ENCODE peak calls at places on chromosomes 6 and 20, in four cellular contexts. W is GM12878, V is heart left ventricle, E is GM23248. H is an unnamed sample.

GRCh38 chr6:16238658-16239089 is 287 bp downstream of the GMPR start:
- DNase-seq in W (no peak), V (no peak), E (no peak), H (no peak)

GRCh38 chr20:9756660-9757059 is 82.2 kb downstream of the PAK5 start:
- DNase-seq in W (no peak), V (no peak), E (no peak), H (no peak)

GRCh38 chr6:109303647-109304283 is 78.5 kb downstream of the CD164 start:
- DNase-seq in W (no peak), V (no peak), E (peak), H (no peak)

GRCh38 chr6:87196275-87196842 is 41.0 kb downstream of the ZNF292 start:
- DNase-seq in W (no peak), V (no peak), E (peak), H (no peak)

GRCh38 chr6:11851405-11851804 is 72.8 kb upstream of the ADTRP start:
- DNase-seq in W (no peak), V (no peak), E (peak), H (no peak)

GRCh38 chr6:5220436-5220835 is 40.3 kb downstream of the LYRM4 start:
- DNase-seq in W (no peak), V (no peak), E (no peak), H (no peak)

GRCh38 chr6:17580518-17581048 is 19.5 kb upstream of the FAM8A1 start:
- DNase-seq in W (no peak), V (peak), E (peak), H (peak)

GRCh38 chr6:112827793-112828192 is 480.7 kb downstream of the RFPL4B start:
- DNase-seq in W (peak), V (peak), E (peak), H (peak)

GRCh38 chr6:15876406-15876805 is 213.6 kb upstream of the DTNBP1 start:
- DNase-seq in W (peak), V (no peak), E (peak), H (no peak)

GRCh38 chr6:105608711-105609374 is 206.0 kb upstream of the PREP start:
- DNase-seq in W (no peak), V (no peak), E (peak), H (no peak)

GRCh38 chr20:20212675-20213096 is 155.2 kb upstream of the INSM1 start:
- DNase-seq in W (no peak), V (no peak), E (no peak), H (no peak)

GRCh38 chr6:136752554-136752953 is 39.7 kb downstream of the MAP3K5 start:
- DNase-seq in W (no peak), V (no peak), E (no peak), H (no peak)

GRCh38 chr20:62356948-62357667 is 10.0 kb downstream of the LAMA5 start:
- DNase-seq in W (no peak), V (peak), E (peak), H (peak)

GRCh38 chr6:7787137-7787575 is 61.3 kb downstream of the BMP6 start:
- DNase-seq in W (no peak), V (no peak), E (peak), H (no peak)

GRCh38 chr20:62997626-62998025 is 9.1 kb downstream of the BHLHE23 start:
- DNase-seq in W (no peak), V (no peak), E (no peak), H (peak)

GRCh38 chr6:6721606-6722005 is 133.1 kb downstream of the LY86 start:
- DNase-seq in W (no peak), V (no peak), E (no peak), H (no peak)

GRCh38 chr6:45256697-45257695 is 71.1 kb upstream of the RUNX2 start:
- DNase-seq in W (no peak), V (no peak), E (peak), H (no peak)

GRCh38 chr6:11202513-11203305 is 29.8 kb downstream of the NEDD9 start:
- DNase-seq in W (no peak), V (no peak), E (no peak), H (no peak)

GRCh38 chr6:147449405-147450161 is 58.9 kb upstream of the SAMD5 start:
- DNase-seq in W (no peak), V (no peak), E (no peak), H (no peak)

GRCh38 chr6:156511570-156511969 is 265.6 kb upstream of the ARID1B start:
- DNase-seq in W (no peak), V (no peak), E (no peak), H (no peak)

GRCh38 chr6:102798631-102799030 is 1405.1 kb downstream of the GRIK2 start:
- DNase-seq in W (no peak), V (no peak), E (no peak), H (no peak)

GRCh38 chr6:70312165-70312564 is 9.3 kb upstream of the COL9A1 start:
- DNase-seq in W (peak), V (no peak), E (peak), H (no peak)

GRCh38 chr6:36033935-36034334 is 6.3 kb downstream of the MAPK14 start:
- DNase-seq in W (no peak), V (no peak), E (peak), H (no peak)

GRCh38 chr20:33262658-33263065 is 20.4 kb upstream of the BPIFB1 start:
- DNase-seq in W (no peak), V (no peak), E (peak), H (peak)

GRCh38 chr6:106939848-106940247 is 34.7 kb downstream of the CD24 start:
- DNase-seq in W (peak), V (no peak), E (no peak), H (no peak)

GRCh38 chr6:111503660-111504059 is 20.6 kb upstream of the REV3L start:
- DNase-seq in W (no peak), V (no peak), E (no peak), H (no peak)

GRCh38 chr6:152112503-152113261 is 305.2 kb downstream of the ESR1 start:
- DNase-seq in W (no peak), V (peak), E (no peak), H (peak)

GRCh38 chr6:167107787-167108186 is 15.1 kb upstream of the CCR6 start:
- DNase-seq in W (no peak), V (no peak), E (no peak), H (no peak)

GRCh38 chr6:156407334-156407733 is 369.8 kb upstream of the ARID1B start:
- DNase-seq in W (no peak), V (no peak), E (no peak), H (no peak)

GRCh38 chr6:80547827-80548226 is 441.4 kb downstream of the BCKDHB start:
- DNase-seq in W (no peak), V (no peak), E (peak), H (no peak)

GRCh38 chr6:163944897-163945296 is 530.4 kb downstream of the QKI start:
- DNase-seq in W (no peak), V (no peak), E (no peak), H (no peak)

GRCh38 chr6:126039284-126039683 is 52.9 kb downstream of the TRMT11 start:
- DNase-seq in W (no peak), V (no peak), E (peak), H (no peak)

GRCh38 chr6:4925580-4925979 is 78.3 kb downstream of the RPP40 start:
- DNase-seq in W (no peak), V (no peak), E (no peak), H (no peak)

GRCh38 chr20:47428164-47428563 is 71.7 kb upstream of the ZMYND8 start:
- DNase-seq in W (no peak), V (no peak), E (no peak), H (no peak)

GRCh38 chr20:47427067-47427466 is 70.6 kb upstream of the ZMYND8 start:
- DNase-seq in W (no peak), V (no peak), E (no peak), H (no peak)

GRCh38 chr20:47429409-47429808 is 72.3 kb upstream of the NCOA3 start:
- DNase-seq in W (no peak), V (no peak), E (no peak), H (no peak)

GRCh38 chr20:47427746-47428145 is 71.2 kb upstream of the ZMYND8 start:
- DNase-seq in W (no peak), V (no peak), E (no peak), H (no peak)

GRCh38 chr20:47428851-47429336 is 72.4 kb upstream of the ZMYND8 start:
- DNase-seq in W (no peak), V (no peak), E (no peak), H (no peak)
- H3K27ac ChIP-seq in W (no peak), V (no peak), E (no peak), H (no peak)

GRCh38 chr6:26187981-26188635 is 100.9 kb downstream of the HFE start:
- DNase-seq in W (no peak), V (no peak), E (peak), H (no peak)
- H3K27ac ChIP-seq in W (peak), V (peak), E (peak), H (peak)

GRCh38 chr20:31500527-31500926 is 13.7 kb upstream of the HM13 start:
- DNase-seq in W (no peak), V (no peak), E (no peak), H (no peak)

GRCh38 chr20:31497838-31498540 is 16.3 kb upstream of the HM13 start:
- DNase-seq in W (no peak), V (peak), E (peak), H (peak)

GRCh38 chr20:31494131-31494530 is 19.0 kb downstream of the REM1 start:
- DNase-seq in W (no peak), V (no peak), E (peak), H (no peak)

DNA sequence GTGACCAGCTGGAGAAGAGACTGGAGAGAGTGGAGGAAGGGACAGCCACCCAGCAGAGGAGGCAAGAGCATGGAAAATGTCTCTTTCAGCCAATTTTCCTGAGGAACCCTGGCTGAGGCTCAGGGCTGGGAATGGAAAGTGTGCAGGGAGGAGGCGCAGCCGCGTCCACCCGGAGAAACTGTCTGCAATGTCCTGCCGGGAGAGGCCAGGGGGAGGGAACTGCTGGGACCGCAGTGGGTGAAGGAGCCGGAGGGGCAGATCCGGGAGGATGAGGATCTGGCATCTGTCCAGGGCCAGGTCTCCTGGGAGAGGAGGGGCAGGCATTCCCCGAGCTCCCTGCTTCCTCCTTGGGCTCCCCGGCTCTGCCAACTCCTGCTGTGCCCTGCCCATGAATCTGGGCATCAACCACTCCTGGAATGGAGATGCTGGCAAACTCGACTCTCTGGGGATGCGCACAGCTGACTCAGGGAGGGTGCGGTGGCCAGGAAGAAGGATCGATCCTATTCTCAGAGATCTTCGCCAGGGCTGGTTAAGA is 17.4 kb upstream of the HM13 start:
- DNase-seq in W (no peak), V (peak), E (peak), H (peak)
- H3K27ac ChIP-seq in W (no peak), V (peak), E (peak), H (peak)

GRCh38 chr6:90220273-90220672 is 76.4 kb downstream of the BACH2 start:
- DNase-seq in W (no peak), V (no peak), E (no peak), H (no peak)
- H3K27ac ChIP-seq in W (no peak), V (no peak), E (no peak), H (peak)